ENCODE peak calls at places on chromosome 15, in nine cellular contexts. E is activated CD8-positive, alpha-beta memory T cell treated with anti-CD3 and anti-CD28 coated beads for 48 hours; D is coronary artery; R is astrocyte of the spinal cord; X is ACHN; Z is right lobe of liver; Y is T-helper 9 cell; N is NCI-H2081; A is substantia nigra. P is an unnamed sample.

GRCh38 chr15:94792166-94792565 is 560.8 kb downstream of the MCTP2 start:
- DNase-seq in E (no peak), D (no peak), R (peak; percentile 88), X (no peak), Z (no peak), Y (no peak), N (no peak), A (no peak), P (no peak)

GRCh38 chr15:44194397-44195150 is 497 bp downstream of the FRMD5 start:
- DNase-seq in E (peak; percentile 34), D (no peak), R (peak; percentile 85), X (peak; percentile 83), Z (no peak), Y (peak; percentile 21), N (peak; percentile 67), A (peak; percentile 75), P (no peak)

GRCh38 chr15:23690450-23690852 is 3.3 kb upstream of the NDN start:
- DNase-seq in E (no peak), D (no peak), R (peak; percentile 38), X (no peak), Z (no peak), Y (no peak), N (no peak), A (peak; percentile 61), P (no peak)

GRCh38 chr15:85501574-85501973 is 121.2 kb downstream of the AKAP13 start:
- DNase-seq in E (no peak), D (no peak), R (no peak), X (no peak), Z (no peak), Y (no peak), N (no peak), A (no peak), P (no peak)

GRCh38 chr15:89230277-89230676 is 8.9 kb upstream of the RLBP1 start:
- DNase-seq in E (no peak), D (no peak), R (no peak), X (no peak), Z (no peak), Y (no peak), N (no peak), A (no peak), P (no peak)

GRCh38 chr15:43209059-43209824 is 11.6 kb downstream of the EPB42 start:
- DNase-seq in E (no peak), D (peak; percentile 69), R (no peak), X (no peak), Z (no peak), Y (no peak), N (no peak), A (no peak), P (no peak)

GRCh38 chr15:46304320-46304719 is 669.5 kb downstream of the SQOR start:
- DNase-seq in E (no peak), D (no peak), R (no peak), X (peak; percentile 37), Z (no peak), Y (no peak), N (no peak), A (no peak), P (no peak)

GRCh38 chr15:63894662-63894949 is 60.9 kb upstream of the HERC1 start:
- DNase-seq in E (no peak), D (no peak), R (no peak), X (no peak), Z (no peak), Y (no peak), N (no peak), A (no peak), P (no peak)

GRCh38 chr15:94844533-94845390 is 613.4 kb downstream of the MCTP2 start:
- DNase-seq in E (no peak), D (no peak), R (peak; percentile 53), X (peak; percentile 16), Z (peak; percentile 69), Y (no peak), N (peak; percentile 51), A (peak; percentile 17), P (no peak)

GRCh38 chr15:48695835-48696573 is 50.5 kb upstream of the FBN1 start:
- DNase-seq in E (no peak), D (no peak), R (peak; percentile 47), X (no peak), Z (no peak), Y (no peak), N (no peak), A (no peak), P (no peak)

GRCh38 chr15:26098801-26099200 is 235.7 kb upstream of the ATP10A start:
- DNase-seq in E (no peak), D (no peak), R (no peak), X (no peak), Z (no peak), Y (no peak), N (no peak), A (no peak), P (no peak)